ENCODE peak calls at places on chromosomes 3 and 15, in seven cellular contexts. Z is choroid plexus epithelial cell, G is cardiac muscle cell, B is heart left ventricle, F is mucosa of descending colon, D is WTC11, V is Peyer's patch. J is an unnamed sample.

GRCh38 chr15:37106490-37107001 is 6.2 kb upstream of the MEIS2 start:
- DNase-seq in B (no peak), Z (peak; percentile 68), G (peak; percentile 80), D (peak; percentile 62), F (no peak), V (no peak), J (no peak)

GRCh38 chr3:170117134-170117533 is 64.4 kb downstream of the PHC3 start:
- DNase-seq in F (no peak), V (no peak), B (no peak), D (no peak), G (no peak), Z (peak; percentile 39), J (no peak)

GRCh38 chr3:126131881-126132750 is 48.2 kb upstream of the SLC41A3 start:
- DNase-seq in Z (no peak), D (peak; percentile 5), B (peak; percentile 53), F (peak; percentile 6), G (no peak), V (peak; percentile 38), J (peak; percentile 13)

GRCh38 chr3:185988080-185988815 is 50.4 kb upstream of the TRA2B start:
- DNase-seq in F (no peak), V (no peak), D (no peak), B (no peak), G (no peak), Z (no peak), J (no peak)

GRCh38 chr3:155791190-155791589 is 14.9 kb downstream of the C3orf33 start:
- DNase-seq in B (no peak), G (no peak), F (no peak), V (no peak), Z (peak; percentile 30), D (no peak), J (no peak)

GRCh38 chr15:36912311-36912712 is 188.0 kb downstream of the MEIS2 start:
- DNase-seq in Z (peak; percentile 53), V (no peak), F (no peak), G (no peak), B (no peak), D (no peak), J (no peak)

GRCh38 chr3:165748094-165748493 is 89.1 kb downstream of the BCHE start:
- DNase-seq in D (no peak), B (no peak), F (no peak), Z (no peak), G (no peak), V (no peak), J (no peak)

GRCh38 chr3:24195504-24196230 is 250.6 kb downstream of the NR1D2 start:
- DNase-seq in B (no peak), G (no peak), F (no peak), V (no peak), D (no peak), Z (no peak), J (no peak)

GRCh38 chr3:107421170-107421792 is 44.0 kb downstream of the CCDC54 start:
- DNase-seq in B (no peak), D (no peak), F (no peak), G (peak; percentile 72), Z (peak; percentile 89), V (no peak), J (no peak)

GRCh38 chr3:190811775-190812480 is 50.6 kb downstream of the GMNC start:
- DNase-seq in V (no peak), Z (peak; percentile 77), F (no peak), B (no peak), D (peak; percentile 45), G (peak; percentile 79), J (no peak)

GRCh38 chr3:81490541-81491288 is 270.7 kb downstream of the GBE1 start:
- DNase-seq in B (peak; percentile 41), F (peak; percentile 38), V (peak; percentile 48), D (peak; percentile 85), Z (peak; percentile 95), G (peak; percentile 96), J (peak; percentile 50)

DNA sequence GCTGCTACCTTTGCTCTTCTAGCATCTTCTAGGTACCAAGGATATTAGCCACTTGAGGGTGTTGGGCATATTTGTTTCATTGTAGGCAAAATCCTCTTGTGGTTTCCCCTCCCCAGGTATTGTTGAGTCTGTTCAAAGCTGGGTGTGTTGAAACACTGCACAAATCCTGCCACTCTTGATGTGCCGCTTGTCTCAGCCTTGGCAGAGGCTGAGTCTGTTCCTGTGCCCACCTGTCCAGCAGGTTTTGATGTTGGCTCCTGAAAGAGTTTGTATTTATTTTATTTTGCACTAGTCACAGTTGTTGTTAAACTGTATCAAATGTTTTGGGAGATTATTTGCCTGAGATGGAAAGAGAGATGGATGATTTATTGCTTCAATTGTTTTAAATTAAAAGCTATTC is 136.2 kb downstream of the USP13 start:
- DNase-seq in D (no peak), Z (no peak), V (no peak), B (no peak), F (no peak), G (no peak), J (no peak)
- TF ChIP-seq CTCF in D (no peak), Z (no peak), V (no peak), B (no peak), F (no peak), G (no peak), J (no peak)

GRCh38 chr3:193592841-193593665 is at the start of gene OPA1:
- DNase-seq in V (peak; percentile 96), B (peak; percentile 99), Z (peak; percentile 99), G (peak; percentile 100), D (peak; percentile 99), F (peak; percentile 97), J (peak; percentile 86)
- TF ChIP-seq CTCF in V (no peak), B (peak; percentile 58), Z (peak; percentile 35), G (peak; percentile 23), D (no peak), F (no peak), J (no peak)

GRCh38 chr15:92683511-92683834 is 27.9 kb upstream of the FAM174B start:
- DNase-seq in B (no peak), D (peak; percentile 66), V (no peak), G (peak; percentile 55), Z (peak; percentile 53), F (no peak), J (no peak)
- TF ChIP-seq CTCF in B (peak; percentile 67), D (peak; percentile 25), V (peak; percentile 43), G (peak; percentile 75), Z (peak; percentile 70), F (no peak), J (no peak)

GRCh38 chr15:39438795-39439577 is 141.9 kb upstream of the THBS1 start:
- DNase-seq in F (no peak), B (no peak), Z (no peak), D (no peak), G (peak; percentile 34), V (no peak), J (no peak)
- TF ChIP-seq CTCF in F (no peak), B (no peak), Z (peak; percentile 18), D (no peak), G (peak; percentile 20), V (no peak), J (no peak)

DNA sequence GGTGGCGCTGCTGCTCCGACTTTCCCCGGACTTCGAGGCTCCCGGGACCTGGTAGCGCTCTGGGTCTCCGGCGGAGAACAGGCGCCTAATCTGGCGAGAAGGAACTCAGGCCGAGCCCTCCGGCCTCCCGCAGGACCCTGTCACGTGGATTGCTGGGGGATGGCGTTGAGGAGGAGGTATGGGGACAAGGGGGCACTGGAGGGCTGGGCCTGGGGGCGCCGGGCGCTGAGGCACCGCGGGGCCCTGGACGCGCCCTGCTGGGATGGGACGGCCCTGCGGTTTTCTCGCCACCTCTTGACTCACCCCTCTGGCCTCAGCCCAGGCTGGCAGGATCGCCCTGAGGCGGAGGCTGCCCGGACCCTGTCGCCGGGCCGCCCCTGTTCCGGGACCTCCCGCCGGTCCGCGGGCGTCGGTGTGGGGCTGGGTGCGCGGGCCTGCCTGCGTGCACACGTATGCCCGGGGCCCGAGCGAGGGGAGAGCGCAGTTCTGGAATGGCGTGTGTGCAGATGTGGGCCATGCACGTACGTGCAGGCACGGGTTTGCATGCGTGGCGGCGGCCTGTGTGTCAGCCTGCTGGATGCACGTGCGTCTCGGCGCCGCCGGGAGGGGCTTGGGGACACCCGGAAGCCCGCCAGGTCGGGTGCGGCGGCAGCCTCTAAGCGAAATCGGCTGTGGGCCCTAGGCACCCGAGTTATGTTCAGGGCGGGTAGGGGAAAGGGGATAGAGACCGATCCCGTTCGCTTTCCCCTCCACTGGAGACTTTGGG is 752 bp downstream of the C15orf39 start:
- DNase-seq in Z (peak; percentile 77), F (peak; percentile 90), D (peak; percentile 62), G (peak; percentile 71), V (peak; percentile 88), B (peak; percentile 91), J (peak; percentile 79)
- TF ChIP-seq CTCF in Z (no peak), F (no peak), D (no peak), G (no peak), V (no peak), B (no peak), J (peak; percentile 71)

J was measured in natural killer cell.